ENCODE peak calls at places on chromosomes 16 and 17, in ten cellular contexts. A is GM10248; V is fibroblast of pulmonary artery; K is tibial artery; N is effector memory CD8-positive, alpha-beta T cell; Z is uterus; L is cardiac fibroblast; C is breast epithelium; R is T-helper 1 cell; F is brain microvascular endothelial cell. I is an unnamed sample.

GRCh38 chr16:47734987-47735594 is 274.0 kb downstream of the PHKB start:
- DNase-seq in K (no peak), C (no peak), N (no peak), R (no peak), A (no peak), F (no peak), V (no peak), Z (no peak), L (no peak), I (no peak)

GRCh38 chr16:70770968-70771552 is 29.9 kb downstream of the VAC14 start:
- DNase-seq in K (peak), F (peak), L (peak), V (peak), C (peak), Z (peak), R (no peak), N (peak), A (peak), I (peak)

GRCh38 chr16:19005561-19006445 is 22.1 kb downstream of the TMC7 start:
- DNase-seq in V (peak), L (peak), F (peak), C (no peak), A (no peak), K (peak), Z (no peak), R (no peak), N (no peak), I (peak)

GRCh38 chr16:56610017-56610608 is 1.7 kb downstream of the MT2A start:
- DNase-seq in L (peak), F (peak), Z (peak), K (peak), R (peak), N (peak), A (no peak), V (peak), C (peak), I (peak)

GRCh38 chr17:7478276-7479138 is 924 bp downstream of the ZBTB4 start:
- DNase-seq in L (peak), N (peak), A (peak), R (peak), K (peak), F (no peak), V (no peak), C (no peak), Z (peak), I (peak)

GRCh38 chr17:80475949-80476876 is at the start of gene NPTX1:
- DNase-seq in C (no peak), L (no peak), F (no peak), V (no peak), R (no peak), N (no peak), K (no peak), Z (no peak), A (no peak), I (no peak)

GRCh38 chr17:35763767-35764122 is 3.1 kb downstream of the C17orf50 start:
- DNase-seq in C (no peak), R (no peak), Z (no peak), A (no peak), F (no peak), V (no peak), L (no peak), K (no peak), N (no peak), I (no peak)

GRCh38 chr17:57115916-57116315 is 30.9 kb downstream of the AKAP1 start:
- DNase-seq in R (no peak), N (no peak), F (no peak), A (no peak), V (no peak), L (no peak), K (no peak), Z (no peak), C (no peak), I (no peak)

GRCh38 chr16:81537721-81538561 is 93.3 kb downstream of the CMIP start:
- DNase-seq in Z (no peak), N (no peak), R (no peak), C (no peak), A (no peak), K (no peak), L (peak), F (peak), V (no peak), I (no peak)

GRCh38 chr17:80978499-80979497 is 12.8 kb upstream of the CHMP6 start:
- DNase-seq in Z (no peak), F (peak), A (no peak), N (no peak), K (no peak), L (no peak), C (no peak), V (peak), R (no peak), I (peak)

GRCh38 chr17:48841395-48841831 is 10.6 kb downstream of the CALCOCO2 start:
- DNase-seq in V (peak), F (peak), R (no peak), L (peak), Z (no peak), C (no peak), N (peak), A (peak), K (no peak), I (peak)

GRCh38 chr16:4754865-4755264 is 12.1 kb downstream of the ZNF500 start:
- DNase-seq in L (no peak), F (no peak), A (no peak), N (no peak), Z (no peak), K (no peak), V (no peak), R (no peak), C (no peak), I (no peak)

GRCh38 chr17:47844814-47845453 is 3.9 kb upstream of the SCRN2 start:
- DNase-seq in N (no peak), V (peak), F (no peak), L (peak), C (no peak), K (no peak), A (no peak), Z (no peak), R (no peak), I (peak)

GRCh38 chr17:67671492-67671891 is 46.2 kb upstream of the NOL11 start:
- DNase-seq in C (no peak), A (no peak), L (peak), F (no peak), K (no peak), Z (no peak), R (no peak), V (no peak), N (no peak), I (peak)

GRCh38 chr17:78705071-78705470 is 77.0 kb downstream of the CYTH1 start:
- DNase-seq in K (no peak), F (no peak), A (no peak), Z (no peak), C (no peak), R (no peak), N (no peak), L (no peak), V (no peak), I (no peak)

GRCh38 chr17:55432358-55433028 is 10.9 kb upstream of the MMD start:
- DNase-seq in R (no peak), N (no peak), L (peak), C (no peak), A (no peak), F (no peak), Z (no peak), K (no peak), V (no peak), I (no peak)

GRCh38 chr17:82765357-82765756 is 13.5 kb downstream of the TBCD start:
- DNase-seq in F (no peak), L (no peak), R (no peak), Z (no peak), C (no peak), K (no peak), V (no peak), N (no peak), A (no peak), I (no peak)